ENCODE peak calls at places on chromosome 18, in four cellular contexts. L, N, I and E are unnamed samples.

GRCh38 chr18:54222922-54223567 is 1.4 kb downstream of the MBD2 start:
- DNase-seq in L (no peak), N (peak; percentile 25), I (no peak), E (peak; percentile 78)

GRCh38 chr18:31454066-31454708 is 6.6 kb downstream of the DSG3 start:
- DNase-seq in L (no peak), N (peak; percentile 1), I (no peak), E (no peak)

GRCh38 chr18:27803957-27804356 is 373.0 kb downstream of the CDH2 start:
- DNase-seq in L (no peak), N (no peak), I (no peak), E (no peak)

GRCh38 chr18:75249192-75249551 is 38.6 kb downstream of the TSHZ1 start:
- DNase-seq in L (no peak), N (no peak), I (no peak), E (no peak)

GRCh38 chr18:63237486-63237885 is 82.1 kb downstream of the BCL2 start:
- DNase-seq in L (no peak), N (peak; percentile 54), I (no peak), E (no peak)

GRCh38 chr18:78736015-78736690 is 243.5 kb upstream of the SALL3 start:
- DNase-seq in L (no peak), N (no peak), I (no peak), E (no peak)

GRCh38 chr18:48783616-48784520 is 166.9 kb downstream of the SMAD7 start:
- DNase-seq in L (no peak), N (no peak), I (no peak), E (no peak)

GRCh38 chr18:46156124-46156745 is 52.0 kb downstream of the HAUS1 start:
- DNase-seq in L (no peak), N (no peak), I (no peak), E (no peak)

GRCh38 chr18:26536664-26537063 is 11.7 kb downstream of the KCTD1 start:
- DNase-seq in L (no peak), N (no peak), I (no peak), E (no peak)

GRCh38 chr18:55084546-55084945 is 125.3 kb upstream of the CCDC68 start:
- DNase-seq in L (no peak), N (no peak), I (no peak), E (no peak)

DNA sequence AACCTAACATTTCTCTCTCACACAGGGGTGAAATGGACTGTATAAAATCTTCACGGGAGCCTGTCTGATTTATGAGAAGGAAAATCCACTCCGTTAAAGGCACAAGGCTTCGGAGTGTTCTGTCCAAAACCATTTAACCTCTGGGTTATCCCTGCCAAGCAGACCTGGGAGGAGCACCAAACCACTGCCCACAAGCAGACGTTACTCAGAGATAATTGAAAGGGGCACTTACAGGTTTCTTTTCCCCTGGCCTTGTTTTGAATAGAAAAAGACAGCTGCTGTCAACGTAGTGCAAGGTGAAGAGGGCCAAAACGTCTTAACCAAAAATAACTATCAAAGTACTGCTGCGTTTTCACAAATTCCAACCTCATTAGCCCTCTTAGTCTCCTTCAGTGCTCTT is 184.3 kb upstream of the DOK6 start:
- DNase-seq in L (no peak), N (no peak), I (no peak), E (no peak)
- TF ChIP-seq TARDBP in L (no peak), N (no peak), I (no peak), E (no peak)

GRCh38 chr18:8744656-8745055 is 39.3 kb downstream of the MTCL1 start:
- DNase-seq in L (no peak), N (no peak), I (no peak), E (no peak)
- TF ChIP-seq TARDBP in L (no peak), N (no peak), I (no peak), E (no peak)

GRCh38 chr18:12657849-12658829 is at the start of gene SPIRE1:
- DNase-seq in L (peak; percentile 73), N (peak; percentile 29), I (peak; percentile 52), E (no peak)

GRCh38 chr18:12654971-12655370 is 2.9 kb downstream of the SPIRE1 start:
- DNase-seq in L (no peak), N (no peak), I (no peak), E (no peak)

GRCh38 chr18:12657048-12657848 is 659 bp downstream of the SPIRE1 start:
- DNase-seq in L (peak; percentile 55), N (no peak), I (peak; percentile 33), E (no peak)

GRCh38 chr18:12656671-12657047 is 1.2 kb downstream of the SPIRE1 start:
- DNase-seq in L (no peak), N (no peak), I (no peak), E (no peak)

DNA sequence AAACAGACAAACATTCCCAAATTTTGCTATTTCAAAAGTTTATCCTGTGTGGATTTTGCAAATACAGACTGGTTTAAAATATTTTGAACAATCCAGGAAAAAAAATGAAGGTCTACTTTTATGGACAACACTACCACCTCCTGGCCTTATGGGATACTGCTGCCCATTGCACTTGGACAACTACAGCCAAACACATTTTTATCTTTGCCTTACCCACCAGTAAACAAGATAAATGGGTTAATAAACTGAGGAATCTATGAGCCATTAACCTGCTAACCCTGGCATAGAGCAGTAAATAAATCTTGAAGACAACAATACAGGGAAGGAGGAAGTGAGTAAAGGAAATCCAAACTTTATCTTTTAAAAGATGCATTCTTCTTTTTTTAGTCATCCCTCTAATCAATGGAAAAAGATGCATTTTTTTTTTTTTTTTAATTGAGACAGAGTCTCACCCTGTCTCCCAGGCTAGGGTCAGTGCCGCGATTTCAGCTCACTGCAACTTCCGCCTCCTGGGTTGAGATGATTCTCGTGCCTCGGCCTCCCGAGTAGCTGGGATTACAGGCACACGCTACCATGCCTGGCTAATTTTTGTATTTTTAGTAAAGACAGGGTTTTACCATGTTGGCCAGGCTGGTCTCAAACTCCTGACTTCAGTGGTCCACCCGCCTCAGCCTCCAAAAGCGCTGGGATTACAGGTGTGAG is 2.1 kb upstream of the SPIRE1 start:
- DNase-seq in L (peak; percentile 66), N (peak; percentile 47), I (peak; percentile 39), E (no peak)
- TF ChIP-seq TARDBP in L (no peak), N (no peak), I (no peak), E (no peak)

DNA sequence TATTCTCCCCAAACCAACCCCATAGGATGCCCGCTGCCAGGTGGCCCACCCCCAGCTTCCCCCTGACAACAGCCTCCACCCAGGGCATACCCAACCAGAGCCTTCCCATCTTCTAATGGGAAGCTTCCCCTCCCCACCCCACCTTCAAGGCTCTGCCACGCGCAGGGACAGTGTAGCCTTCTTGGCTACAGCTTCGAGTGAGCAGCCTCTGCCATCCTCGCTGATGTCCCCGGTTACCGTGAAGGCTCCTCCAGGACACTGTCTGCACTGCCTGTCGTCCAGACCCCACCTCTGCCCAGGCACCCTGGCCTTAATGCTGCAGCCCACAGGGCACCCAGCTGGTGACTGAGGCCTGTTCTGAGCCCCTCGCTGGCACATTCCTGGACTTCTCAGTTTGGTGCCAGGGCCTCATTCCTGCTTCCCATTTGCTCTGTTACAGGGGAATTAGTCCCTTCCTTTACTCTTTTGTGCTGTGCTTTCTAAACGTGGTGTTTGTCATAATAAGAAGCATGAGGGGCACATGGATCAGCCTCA is 13.0 kb upstream of the ADNP2 start:
- DNase-seq in L (no peak), N (no peak), I (no peak), E (no peak)
- TF ChIP-seq TARDBP in L (no peak), N (no peak), I (no peak), E (no peak)

GRCh38 chr18:76979906-76980305 is 152.7 kb downstream of the MBP start:
- DNase-seq in L (no peak), N (no peak), I (no peak), E (no peak)
- TF ChIP-seq TARDBP in L (no peak), N (no peak), I (no peak), E (no peak)

DNA sequence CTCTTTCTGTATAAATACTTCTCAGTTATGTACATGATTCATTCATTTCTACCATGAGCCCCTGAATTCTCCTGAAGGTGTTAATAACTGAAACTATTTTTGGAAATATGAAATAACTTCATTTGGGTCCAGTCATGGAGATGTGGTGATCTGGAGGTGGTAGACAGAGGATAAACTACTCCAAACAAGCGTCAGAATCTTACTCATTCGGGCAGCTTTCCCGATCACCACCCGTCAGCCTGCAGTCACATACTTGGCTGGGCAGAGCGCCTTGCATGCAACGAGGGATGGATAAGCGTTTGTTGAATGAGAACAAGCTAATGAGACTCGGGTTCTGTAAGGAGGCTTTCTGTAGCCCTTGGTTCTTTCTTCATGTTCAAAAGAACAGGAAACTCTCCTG is 222.7 kb downstream of the CD226 start:
- DNase-seq in L (no peak), N (no peak), I (no peak), E (no peak)
- TF ChIP-seq TARDBP in L (no peak), N (no peak), I (no peak), E (no peak)

DNA sequence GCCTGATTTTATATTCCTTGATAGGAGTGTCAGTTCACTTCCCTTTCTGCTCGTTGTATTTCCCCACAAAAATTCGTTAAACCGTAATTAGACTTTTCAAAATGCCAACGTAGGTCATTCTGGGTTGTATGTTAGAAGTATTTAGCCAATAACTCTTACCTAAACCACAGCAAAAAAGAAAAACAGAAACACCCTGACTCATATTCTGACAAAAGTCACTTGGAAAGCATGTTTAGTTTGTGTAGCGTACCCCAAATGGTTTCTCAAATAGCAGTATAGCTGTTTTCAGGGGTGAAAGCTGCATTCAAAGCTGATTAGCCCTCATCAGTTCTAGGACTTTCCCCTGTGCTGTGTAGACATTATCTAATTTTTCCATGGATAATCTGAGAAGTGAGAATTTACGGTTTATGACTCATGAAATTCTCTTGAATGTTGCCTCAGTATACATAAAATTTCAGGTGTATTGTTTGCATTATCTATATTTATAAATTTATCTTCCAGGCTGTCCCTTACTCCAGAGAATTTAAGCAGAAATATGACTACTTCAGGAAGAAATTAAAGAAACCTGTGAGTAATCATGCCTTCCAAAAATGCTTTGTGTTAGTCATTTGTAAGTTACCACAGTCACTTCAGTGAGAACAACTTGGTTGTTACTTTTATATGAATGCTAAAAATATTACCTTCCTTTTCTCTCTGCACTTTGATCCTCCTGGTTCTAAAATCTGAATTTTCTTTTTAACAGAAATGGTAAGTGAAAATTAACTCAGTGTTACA is 264.9 kb downstream of the ALPK2 start:
- DNase-seq in L (no peak), N (no peak), I (no peak), E (no peak)
- TF ChIP-seq TARDBP in L (no peak), N (no peak), I (no peak), E (no peak)

GRCh38 chr18:2780750-2781149 is 66.1 kb upstream of the EMILIN2 start:
- DNase-seq in L (no peak), N (no peak), I (no peak), E (no peak)
- TF ChIP-seq TARDBP in L (no peak), N (no peak), I (no peak), E (no peak)

GRCh38 chr18:44859263-44859662 is 178.6 kb downstream of the SETBP1 start:
- DNase-seq in L (no peak), N (no peak), I (no peak), E (no peak)

GRCh38 chr18:44857744-44858143 is 177.1 kb downstream of the SETBP1 start:
- DNase-seq in L (no peak), N (no peak), I (no peak), E (no peak)

GRCh38 chr18:44866103-44866502 is 185.4 kb downstream of the SETBP1 start:
- DNase-seq in L (no peak), N (no peak), I (no peak), E (no peak)

GRCh38 chr18:44859751-44860458 is 179.2 kb downstream of the SETBP1 start:
- DNase-seq in L (no peak), N (no peak), I (no peak), E (no peak)

GRCh38 chr18:44862112-44862511 is 181.4 kb downstream of the SETBP1 start:
- DNase-seq in L (no peak), N (no peak), I (no peak), E (no peak)
- TF ChIP-seq TARDBP in L (no peak), N (no peak), I (no peak), E (no peak)